ENCODE peak calls at places on chromosomes 4 and X, in nine cellular contexts. One of them, this sample, is unnamed.

GRCh38 chr4:123616970-123617392 is 220.4 kb downstream of the SPRY1 start:
- DNase-seq in CD4-positive, CD25-positive, alpha-beta regulatory T cell: peak; percentile 43
- DNase-seq in activated CD8-positive, alpha-beta memory T cell treated with anti-CD3 and anti-CD28 coated beads for 48 hours: no peak
- DNase-seq in upper lobe of right lung: no peak
- DNase-seq in ecto neural progenitor cell: no peak
- DNase-seq in natural killer cell treated with Interleukin-12 subunit alpha and Interleukin-12 subunit beta and Interleukin-15 and Interleukin-18, amount 100 ng/mL, for 72 hours: no peak
- DNase-seq in epithelial cell of esophagus: no peak
- DNase-seq in left lung: peak; percentile 28
- DNase-seq in Right ventricle myocardium superior: peak; percentile 72
- DNase-seq in this sample: no peak

GRCh38 chrX:39766882-39767281 is 330.9 kb downstream of the BCOR start:
- DNase-seq in Right ventricle myocardium superior: no peak
- DNase-seq in upper lobe of right lung: no peak
- DNase-seq in ecto neural progenitor cell: no peak
- DNase-seq in epithelial cell of esophagus: no peak
- DNase-seq in natural killer cell treated with Interleukin-12 subunit alpha and Interleukin-12 subunit beta and Interleukin-15 and Interleukin-18, amount 100 ng/mL, for 72 hours: no peak
- DNase-seq in CD4-positive, CD25-positive, alpha-beta regulatory T cell: no peak
- DNase-seq in activated CD8-positive, alpha-beta memory T cell treated with anti-CD3 and anti-CD28 coated beads for 48 hours: no peak
- DNase-seq in left lung: no peak
- DNase-seq in this sample: no peak

GRCh38 chrX:20240201-20240600 is 26.5 kb downstream of the RPS6KA3 start:
- DNase-seq in CD4-positive, CD25-positive, alpha-beta regulatory T cell: no peak
- DNase-seq in Right ventricle myocardium superior: no peak
- DNase-seq in left lung: no peak
- DNase-seq in epithelial cell of esophagus: no peak
- DNase-seq in natural killer cell treated with Interleukin-12 subunit alpha and Interleukin-12 subunit beta and Interleukin-15 and Interleukin-18, amount 100 ng/mL, for 72 hours: no peak
- DNase-seq in activated CD8-positive, alpha-beta memory T cell treated with anti-CD3 and anti-CD28 coated beads for 48 hours: no peak
- DNase-seq in ecto neural progenitor cell: no peak
- DNase-seq in upper lobe of right lung: no peak
- DNase-seq in this sample: no peak

GRCh38 chrX:112614640-112615039 is 65.1 kb downstream of the LHFPL1 start:
- DNase-seq in natural killer cell treated with Interleukin-12 subunit alpha and Interleukin-12 subunit beta and Interleukin-15 and Interleukin-18, amount 100 ng/mL, for 72 hours: no peak
- DNase-seq in upper lobe of right lung: no peak
- DNase-seq in left lung: no peak
- DNase-seq in ecto neural progenitor cell: no peak
- DNase-seq in CD4-positive, CD25-positive, alpha-beta regulatory T cell: no peak
- DNase-seq in epithelial cell of esophagus: no peak
- DNase-seq in activated CD8-positive, alpha-beta memory T cell treated with anti-CD3 and anti-CD28 coated beads for 48 hours: no peak
- DNase-seq in Right ventricle myocardium superior: no peak
- DNase-seq in this sample: no peak

GRCh38 chr4:88017516-88018302 is 10.3 kb downstream of the PKD2 start:
- DNase-seq in natural killer cell treated with Interleukin-12 subunit alpha and Interleukin-12 subunit beta and Interleukin-15 and Interleukin-18, amount 100 ng/mL, for 72 hours: no peak
- DNase-seq in left lung: no peak
- DNase-seq in ecto neural progenitor cell: no peak
- DNase-seq in activated CD8-positive, alpha-beta memory T cell treated with anti-CD3 and anti-CD28 coated beads for 48 hours: no peak
- DNase-seq in upper lobe of right lung: no peak
- DNase-seq in epithelial cell of esophagus: peak; percentile 88
- DNase-seq in CD4-positive, CD25-positive, alpha-beta regulatory T cell: no peak
- DNase-seq in Right ventricle myocardium superior: no peak
- DNase-seq in this sample: peak; percentile 90

GRCh38 chrX:50903387-50904027 is 7.0 kb upstream of the BMP15 start:
- DNase-seq in activated CD8-positive, alpha-beta memory T cell treated with anti-CD3 and anti-CD28 coated beads for 48 hours: no peak
- DNase-seq in Right ventricle myocardium superior: no peak
- DNase-seq in upper lobe of right lung: no peak
- DNase-seq in left lung: no peak
- DNase-seq in natural killer cell treated with Interleukin-12 subunit alpha and Interleukin-12 subunit beta and Interleukin-15 and Interleukin-18, amount 100 ng/mL, for 72 hours: no peak
- DNase-seq in ecto neural progenitor cell: peak; percentile 47
- DNase-seq in CD4-positive, CD25-positive, alpha-beta regulatory T cell: peak; percentile 31
- DNase-seq in epithelial cell of esophagus: peak; percentile 53
- DNase-seq in this sample: peak; percentile 20

GRCh38 chrX:133542476-133542875 is 127.2 kb upstream of the GPC4 start:
- DNase-seq in epithelial cell of esophagus: no peak
- DNase-seq in CD4-positive, CD25-positive, alpha-beta regulatory T cell: no peak
- DNase-seq in left lung: no peak
- DNase-seq in activated CD8-positive, alpha-beta memory T cell treated with anti-CD3 and anti-CD28 coated beads for 48 hours: no peak
- DNase-seq in ecto neural progenitor cell: no peak
- DNase-seq in Right ventricle myocardium superior: no peak
- DNase-seq in upper lobe of right lung: no peak
- DNase-seq in natural killer cell treated with Interleukin-12 subunit alpha and Interleukin-12 subunit beta and Interleukin-15 and Interleukin-18, amount 100 ng/mL, for 72 hours: no peak
- DNase-seq in this sample: no peak

GRCh38 chr4:140372607-140373327 is 679 bp upstream of the SCOC start:
- DNase-seq in epithelial cell of esophagus: peak; percentile 19
- DNase-seq in left lung: no peak
- DNase-seq in upper lobe of right lung: no peak
- DNase-seq in Right ventricle myocardium superior: no peak
- DNase-seq in natural killer cell treated with Interleukin-12 subunit alpha and Interleukin-12 subunit beta and Interleukin-15 and Interleukin-18, amount 100 ng/mL, for 72 hours: no peak
- DNase-seq in CD4-positive, CD25-positive, alpha-beta regulatory T cell: peak; percentile 71
- DNase-seq in activated CD8-positive, alpha-beta memory T cell treated with anti-CD3 and anti-CD28 coated beads for 48 hours: no peak
- DNase-seq in ecto neural progenitor cell: no peak
- DNase-seq in this sample: peak; percentile 27

GRCh38 chr4:68907230-68907629 is 44.4 kb downstream of the UGT2A3 start:
- DNase-seq in left lung: no peak
- DNase-seq in natural killer cell treated with Interleukin-12 subunit alpha and Interleukin-12 subunit beta and Interleukin-15 and Interleukin-18, amount 100 ng/mL, for 72 hours: no peak
- DNase-seq in CD4-positive, CD25-positive, alpha-beta regulatory T cell: no peak
- DNase-seq in epithelial cell of esophagus: no peak
- DNase-seq in activated CD8-positive, alpha-beta memory T cell treated with anti-CD3 and anti-CD28 coated beads for 48 hours: no peak
- DNase-seq in Right ventricle myocardium superior: no peak
- DNase-seq in upper lobe of right lung: no peak
- DNase-seq in ecto neural progenitor cell: no peak
- DNase-seq in this sample: no peak

GRCh38 chr4:165351359-165352130 is 24.1 kb downstream of the MSMO1 start:
- DNase-seq in left lung: no peak
- DNase-seq in natural killer cell treated with Interleukin-12 subunit alpha and Interleukin-12 subunit beta and Interleukin-15 and Interleukin-18, amount 100 ng/mL, for 72 hours: no peak
- DNase-seq in epithelial cell of esophagus: no peak
- DNase-seq in CD4-positive, CD25-positive, alpha-beta regulatory T cell: peak; percentile 9
- DNase-seq in ecto neural progenitor cell: no peak
- DNase-seq in upper lobe of right lung: no peak
- DNase-seq in activated CD8-positive, alpha-beta memory T cell treated with anti-CD3 and anti-CD28 coated beads for 48 hours: no peak
- DNase-seq in Right ventricle myocardium superior: no peak
- DNase-seq in this sample: no peak

This sample was measured in mammary epithelial cell.